ENCODE peak calls at places on chromosome 18, in nine cellular contexts. Z is pancreas, M is endothelial cell of umbilical vein, O is Peyer's patch, C is IMR-90, E is NT2/D1, D is lower lobe of right lung, Y is GM23338, Q is OCI-LY7. N is an unnamed sample.

GRCh38 chr18:55405655-55406373 is 182.2 kb downstream of the TCF4 start:
- DNase-seq in Z (peak; percentile 50), M (peak; percentile 97), O (no peak), C (peak; percentile 95), E (no peak), D (peak; percentile 51), Y (no peak), Q (no peak), N (peak; percentile 47)

GRCh38 chr18:4677006-4677405 is 221.9 kb upstream of the DLGAP1 start:
- DNase-seq in Z (no peak), M (no peak), O (no peak), C (no peak), E (no peak), D (no peak), Y (no peak), Q (no peak), N (no peak)

GRCh38 chr18:63043516-63043915 is 276.1 kb downstream of the BCL2 start:
- DNase-seq in Z (no peak), M (no peak), O (no peak), C (peak; percentile 7), E (no peak), D (no peak), Y (no peak), Q (no peak), N (no peak)

GRCh38 chr18:25223211-25223610 is 128.8 kb downstream of the ZNF521 start:
- DNase-seq in Z (no peak), M (no peak), O (no peak), C (no peak), E (no peak), D (no peak), Y (peak; percentile 66), Q (no peak), N (no peak)

GRCh38 chr18:68735498-68736343 is 20.8 kb upstream of the TMX3 start:
- DNase-seq in Z (no peak), M (peak; percentile 61), O (no peak), C (peak; percentile 74), E (no peak), D (no peak), Y (peak; percentile 68), Q (peak; percentile 14), N (no peak)

GRCh38 chr18:22470511-22471181 is 52.9 kb upstream of the CTAGE1 start:
- DNase-seq in Z (no peak), M (peak; percentile 94), O (no peak), C (peak; percentile 73), E (no peak), D (no peak), Y (no peak), Q (no peak), N (peak; percentile 34)

GRCh38 chr18:22734812-22735627 is 198.1 kb upstream of the RBBP8 start:
- DNase-seq in Z (no peak), M (no peak), O (no peak), C (peak; percentile 63), E (no peak), D (no peak), Y (no peak), Q (no peak), N (no peak)

GRCh38 chr18:63907649-63908048 is at the start of gene SERPINB10:
- DNase-seq in Z (no peak), M (no peak), O (no peak), C (no peak), E (no peak), D (no peak), Y (no peak), Q (no peak), N (no peak)

GRCh38 chr18:10860382-10860781 is 289.0 kb downstream of the PIEZO2 start:
- DNase-seq in Z (no peak), M (no peak), O (no peak), C (no peak), E (no peak), D (no peak), Y (no peak), Q (no peak), N (no peak)

GRCh38 chr18:4589056-4589800 is 134.1 kb upstream of the DLGAP1 start:
- DNase-seq in Z (no peak), M (no peak), O (no peak), C (no peak), E (no peak), D (no peak), Y (no peak), Q (no peak), N (no peak)

GRCh38 chr18:10514621-10515020 is 11.2 kb upstream of the NAPG start:
- DNase-seq in Z (no peak), M (no peak), O (no peak), C (no peak), E (no peak), D (no peak), Y (no peak), Q (no peak), N (no peak)

GRCh38 chr18:21243041-21243431 is 1.0 kb downstream of the GREB1L start:
- DNase-seq in Z (no peak), M (no peak), O (peak; percentile 53), C (no peak), E (no peak), D (no peak), Y (peak; percentile 40), Q (no peak), N (no peak)

GRCh38 chr18:75489493-75490190 is 62.1 kb upstream of the SMIM21 start:
- DNase-seq in Z (no peak), M (no peak), O (no peak), C (peak; percentile 98), E (no peak), D (no peak), Y (no peak), Q (no peak), N (no peak)

GRCh38 chr18:39191931-39192330 is 1626.3 kb upstream of the CELF4 start:
- DNase-seq in Z (no peak), M (no peak), O (no peak), C (no peak), E (no peak), D (no peak), Y (no peak), Q (no peak), N (no peak)

GRCh38 chr18:7626922-7627440 is 59.9 kb downstream of the PTPRM start:
- DNase-seq in Z (no peak), M (peak; percentile 46), O (no peak), C (peak; percentile 80), E (no peak), D (no peak), Y (peak; percentile 26), Q (no peak), N (no peak)

GRCh38 chr18:21740474-21740723 is 193 bp upstream of the MIB1 start:
- DNase-seq in Z (no peak), M (peak; percentile 98), O (peak; percentile 99), C (peak; percentile 94), E (no peak), D (peak; percentile 99), Y (peak; percentile 98), Q (peak; percentile 98), N (no peak)

DNA sequence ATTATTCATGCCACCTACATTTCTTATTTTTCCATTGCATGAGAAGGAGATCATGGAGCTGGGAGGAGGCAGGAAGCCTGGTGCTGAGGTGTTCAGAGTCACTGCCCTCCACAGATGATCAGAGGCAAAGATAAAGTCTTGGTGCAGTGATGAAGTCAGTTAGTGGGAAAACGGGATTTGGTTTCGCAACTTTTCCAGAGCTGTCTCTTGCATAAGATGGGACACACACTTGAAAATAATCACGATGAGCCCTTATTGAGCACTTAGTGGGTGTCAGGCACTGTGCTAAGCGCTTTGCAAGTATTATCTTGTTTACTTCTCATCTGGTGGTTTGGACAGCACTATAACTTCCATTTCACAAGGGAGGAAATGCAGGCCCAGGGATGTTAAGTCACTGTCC is 222.1 kb upstream of the SMAD2 start:
- DNase-seq in Z (no peak), M (no peak), O (no peak), C (no peak), E (no peak), D (no peak), Y (no peak), Q (no peak), N (no peak)
- H3K4me1 ChIP-seq in Z (no peaks in the 10 kb centered on the region), M (no peaks in the 10 kb centered on the region), O (no peaks in the 10 kb centered on the region), C (no peaks in the 10 kb centered on the region), E (no peaks in the 10 kb centered on the region), D (peaks cover 18% of the 10 kb centered on the region), Y (no peaks in the 10 kb centered on the region), Q (no peaks in the 10 kb centered on the region), N (peaks cover 56% of the 10 kb centered on the region)

GRCh38 chr18:9148239-9148552 is 11.6 kb downstream of the ANKRD12 start:
- DNase-seq in Z (no peak), M (no peak), O (no peak), C (no peak), E (no peak), D (no peak), Y (no peak), Q (no peak), N (no peak)
- H3K4me1 ChIP-seq in Z (peaks cover 19% of the 10 kb centered on the region), M (peaks cover 14% of the 10 kb centered on the region), O (no peaks in the 10 kb centered on the region), C (peaks cover 7% of the 10 kb centered on the region), E (no peaks in the 10 kb centered on the region), D (peaks cover 97% of the 10 kb centered on the region), Y (no peaks in the 10 kb centered on the region), Q (peaks cover 53% of the 10 kb centered on the region), N (peaks cover 96% of the 10 kb centered on the region)

GRCh38 chr18:36676629-36677028 is 152.2 kb downstream of the TPGS2 start:
- DNase-seq in Z (no peak), M (no peak), O (no peak), C (no peak), E (no peak), D (no peak), Y (no peak), Q (no peak), N (no peak)

GRCh38 chr18:36673452-36673851 is 155.3 kb downstream of the TPGS2 start:
- DNase-seq in Z (no peak), M (no peak), O (no peak), C (no peak), E (no peak), D (no peak), Y (peak; percentile 32), Q (no peak), N (no peak)

GRCh38 chr18:36680042-36680441 is 148.8 kb downstream of the TPGS2 start:
- DNase-seq in Z (no peak), M (no peak), O (no peak), C (no peak), E (no peak), D (no peak), Y (no peak), Q (no peak), N (no peak)

GRCh38 chr18:36672437-36673344 is 156.1 kb downstream of the TPGS2 start:
- DNase-seq in Z (no peak), M (no peak), O (no peak), C (peak; percentile 67), E (no peak), D (peak; percentile 61), Y (no peak), Q (peak; percentile 48), N (no peak)

GRCh38 chr18:36675076-36675475 is 153.7 kb downstream of the TPGS2 start:
- DNase-seq in Z (no peak), M (no peak), O (no peak), C (no peak), E (no peak), D (no peak), Y (no peak), Q (no peak), N (no peak)
- H3K4me1 ChIP-seq in Z (no peaks in the 10 kb centered on the region), M (no peaks in the 10 kb centered on the region), O (no peaks in the 10 kb centered on the region), C (peaks cover 17% of the 10 kb centered on the region), E (no peaks in the 10 kb centered on the region), D (peaks cover 8% of the 10 kb centered on the region), Y (peaks cover 17% of the 10 kb centered on the region), Q (peaks cover 28% of the 10 kb centered on the region), N (no peaks in the 10 kb centered on the region)

DNA sequence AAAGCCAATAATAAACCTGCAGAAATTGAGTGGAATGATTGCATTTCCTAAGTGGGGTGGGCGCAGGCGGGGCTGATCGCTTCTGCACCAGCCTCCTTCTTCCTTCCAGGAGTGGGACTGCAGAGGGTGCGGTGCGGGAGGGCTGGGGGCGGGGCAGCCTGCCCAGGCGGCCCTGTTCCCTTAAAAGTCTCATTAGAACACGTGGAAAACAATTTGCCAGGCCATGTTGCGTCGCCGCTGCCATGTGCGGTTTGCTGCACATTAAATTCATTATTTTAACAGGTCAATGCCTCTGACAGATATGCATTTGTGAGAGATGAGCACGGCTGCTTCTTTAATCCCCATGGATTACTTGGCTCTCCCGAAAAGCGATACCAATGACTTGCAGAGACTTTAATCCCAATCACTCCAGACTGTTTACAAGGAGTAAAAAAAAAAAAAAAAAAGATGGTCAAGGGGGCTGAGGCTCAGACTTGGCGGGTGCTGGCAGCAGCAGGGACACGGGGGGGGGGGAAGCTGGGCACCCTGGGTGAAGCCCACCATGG is 139.0 kb downstream of the CELF4 start:
- DNase-seq in Z (no peak), M (no peak), O (no peak), C (no peak), E (no peak), D (no peak), Y (no peak), Q (no peak), N (no peak)
- H3K4me1 ChIP-seq in Z (no peaks in the 10 kb centered on the region), M (no peaks in the 10 kb centered on the region), O (no peaks in the 10 kb centered on the region), C (no peaks in the 10 kb centered on the region), E (peaks cover 9% of the 10 kb centered on the region), D (no peaks in the 10 kb centered on the region), Y (no peaks in the 10 kb centered on the region), Q (peaks cover 7% of the 10 kb centered on the region), N (no peaks in the 10 kb centered on the region)